ENCODE peak calls at places on chromosomes 3 and 15, in five cellular contexts. Q is HepG2, O is A549, V is K562, J is SK-N-SH. D is an unnamed sample.

GRCh38 chr15:76994971-76995945 is at the start of gene PSTPIP1:
- DNase-seq in O (no peak), J (peak), V (no peak), Q (no peak), D (no peak)

GRCh38 chr3:23676093-23676492 is 129.7 kb upstream of the UBE2E1 start:
- DNase-seq in O (no peak), V (no peak), Q (no peak), J (no peak), D (no peak)

GRCh38 chr15:79370716-79371115 is 59.8 kb downstream of the TMED3 start:
- DNase-seq in V (no peak), O (no peak), J (no peak), Q (no peak), D (no peak)

GRCh38 chr3:4613366-4613765 is 120.2 kb downstream of the ITPR1 start:
- DNase-seq in V (no peak), Q (no peak), O (no peak), J (no peak), D (no peak)

GRCh38 chr3:15858547-15859506 is 61.0 kb upstream of the ANKRD28 start:
- DNase-seq in V (peak), Q (peak), J (peak), O (peak), D (no peak)

GRCh38 chr15:64888336-64888735 is 23.4 kb upstream of the ANKDD1A start:
- DNase-seq in V (no peak), O (no peak), J (no peak), Q (no peak), D (no peak)

GRCh38 chr3:63964287-63965073 is 52.3 kb upstream of the SCAANT1 start:
- DNase-seq in J (no peak), Q (no peak), O (no peak), V (no peak), D (no peak)

GRCh38 chr3:111936191-111936841 is 42.5 kb upstream of the ABHD10 start:
- DNase-seq in J (no peak), O (peak), Q (no peak), V (no peak), D (peak)

GRCh38 chr3:124292329-124292728 is 300.4 kb upstream of the ROPN1 start:
- DNase-seq in O (peak), Q (no peak), J (no peak), V (no peak), D (no peak)

GRCh38 chr3:145898487-145898886 is 262.5 kb downstream of the PLOD2 start:
- DNase-seq in Q (no peak), J (no peak), V (no peak), O (no peak), D (no peak)

GRCh38 chr15:71790081-71790480 is 20.3 kb upstream of the NR2E3 start:
- DNase-seq in Q (no peak), O (peak), V (no peak), J (no peak), D (no peak)

GRCh38 chr3:197338586-197338985 is 40.2 kb upstream of the DLG1 start:
- DNase-seq in J (no peak), V (no peak), Q (no peak), O (no peak), D (no peak)

GRCh38 chr3:38121832-38122461 is 15.0 kb downstream of the ACAA1 start:
- DNase-seq in V (no peak), J (no peak), O (no peak), Q (no peak), D (no peak)

GRCh38 chr3:138861755-138862333 is 27.1 kb upstream of the PIK3CB start:
- DNase-seq in V (no peak), O (peak), Q (no peak), J (no peak), D (peak)

GRCh38 chr3:195207056-195207455 is 63.9 kb downstream of the XXYLT1 start:
- DNase-seq in O (no peak), J (no peak), Q (no peak), V (no peak), D (no peak)

GRCh38 chr3:136711277-136711676 is 40.9 kb downstream of the STAG1 start:
- DNase-seq in O (no peak), Q (no peak), J (no peak), V (no peak), D (no peak)

GRCh38 chr3:112744068-112744467 is 102.6 kb downstream of the CD200R1L start:
- DNase-seq in O (no peak), V (no peak), Q (no peak), J (no peak), D (no peak)

DNA sequence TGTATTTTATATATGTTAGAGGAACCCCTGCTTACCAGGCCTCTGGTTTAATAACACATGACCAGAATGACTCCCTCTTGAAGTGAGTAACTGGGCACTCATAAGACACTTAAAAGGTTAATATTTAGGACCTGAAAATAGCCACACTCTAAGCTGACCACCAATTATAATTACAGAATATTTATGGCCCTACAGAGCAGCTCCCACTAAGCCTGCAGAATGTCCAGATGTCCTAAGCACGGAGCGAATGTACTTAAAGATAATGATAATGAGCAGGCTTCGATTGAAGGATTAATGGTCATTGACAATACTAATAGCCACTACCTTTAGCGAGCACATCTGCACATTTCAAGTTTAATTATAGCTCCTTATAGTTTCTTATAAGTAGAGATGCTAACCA is 22.8 kb upstream of the KCTD6 start:
- DNase-seq in J (no peak), V (no peak), Q (no peak), O (no peak), D (no peak)
- TF ChIP-seq RAD21 in J (no peak), V (no peak), Q (no peak), O (no peak), D (no peak)

DNA sequence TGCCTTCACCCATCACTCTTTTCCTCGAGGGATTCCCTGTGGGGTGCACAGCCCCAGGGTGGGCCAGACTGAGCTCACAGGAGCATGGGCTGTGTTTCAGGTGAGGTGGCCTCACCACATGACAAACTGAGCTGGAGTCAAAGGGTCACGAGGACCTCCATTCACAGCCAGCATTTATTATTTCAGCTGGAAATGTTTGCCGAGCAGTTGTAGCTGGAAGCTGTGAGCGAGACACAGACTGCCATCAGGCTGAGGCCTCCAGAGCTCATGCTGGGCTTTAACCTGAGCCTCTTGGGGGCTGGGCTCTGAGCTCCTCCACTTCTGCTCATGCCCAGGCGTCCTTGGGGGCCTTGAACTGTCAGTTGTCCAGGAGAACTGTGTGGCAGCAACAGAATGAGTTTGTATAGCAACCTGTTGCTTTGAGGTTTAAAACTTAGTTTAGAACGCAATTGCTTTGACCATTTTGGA is 57.5 kb downstream of the FLNB start:
- DNase-seq in O (no peak), J (no peak), Q (peak), V (no peak), D (no peak)
- TF ChIP-seq REST in O (no peak), J (no peak), Q (no peak), V (no peak), D (no peak)

DNA sequence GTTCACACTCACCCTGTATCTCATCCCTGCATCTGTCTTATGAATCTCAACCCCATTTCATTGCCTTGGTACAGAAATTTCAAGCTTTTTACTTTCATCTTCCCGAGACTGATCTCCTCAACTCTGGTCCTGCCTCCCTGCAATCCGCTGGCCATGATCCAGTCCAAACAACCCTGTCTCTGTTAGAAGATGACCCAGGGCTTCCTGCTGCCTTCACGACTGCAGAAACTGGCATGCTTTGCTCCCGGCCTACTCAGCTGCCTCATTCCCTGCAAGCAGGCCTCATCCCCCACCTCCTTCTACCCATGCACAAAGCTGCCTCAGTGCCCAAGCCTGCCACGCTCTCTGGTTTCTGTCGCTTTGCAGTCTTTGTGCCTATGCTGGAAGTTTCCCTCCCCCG is 12.4 kb downstream of the HES1 start:
- DNase-seq in Q (no peak), V (no peak), O (no peak), J (peak), D (no peak)
- TF ChIP-seq RAD21 in Q (no peak), V (no peak), O (no peak), J (no peak), D (no peak)

GRCh38 chr3:116238863-116239262 is 206.4 kb downstream of the LSAMP start:
- DNase-seq in J (no peak), V (no peak), O (no peak), Q (no peak), D (no peak)

GRCh38 chr3:116233921-116234320 is 211.4 kb downstream of the LSAMP start:
- DNase-seq in Q (no peak), J (no peak), V (no peak), O (no peak), D (no peak)
- TF ChIP-seq REST in Q (no peak), J (no peak), V (no peak), O (no peak), D (no peak)